ENCODE peak calls at places on chromosomes 7 and 10, in ten cellular contexts. Q is adrenal gland; X is RWPE2; M is body of pancreas; Z is CD4-positive, alpha-beta memory T cell; R is CD8-positive, alpha-beta T cell; G is heart left ventricle; T is mesendoderm; S is PC-9; J is lower lobe of right lung. W is an unnamed sample. For H3K27me3 and H3K4me1, the result is how much of the 10 kb centered on the place peaks cover.

GRCh38 chr7:141151726-141152125 is 77.9 kb downstream of the TMEM178B start:
- DNase-seq in Q (no peak), X (no peak), M (no peak), Z (no peak), R (no peak), G (no peak), T (no peak), S (no peak), J (no peak), W (no peak)

GRCh38 chr7:155424301-155425010 is 33.5 kb upstream of the EN2 start:
- DNase-seq in Q (no peak), X (no peak), M (no peak), Z (no peak), R (no peak), G (peak), T (no peak), S (no peak), J (peak), W (no peak)

GRCh38 chr7:158809596-158809995 is 19.7 kb downstream of the ESYT2 start:
- DNase-seq in Q (no peak), X (no peak), M (no peak), Z (no peak), R (no peak), G (no peak), T (no peak), S (no peak), J (no peak), W (no peak)

GRCh38 chr10:77164616-77165311 is 472.8 kb downstream of the KCNMA1 start:
- DNase-seq in Q (no peak), X (no peak), M (no peak), Z (no peak), R (no peak), G (no peak), T (no peak), S (no peak), J (no peak), W (no peak)

GRCh38 chr7:55439627-55440026 is 74.5 kb downstream of the LANCL2 start:
- DNase-seq in Q (no peak), X (no peak), M (no peak), Z (no peak), R (no peak), G (no peak), T (peak), S (no peak), J (no peak), W (peak)

GRCh38 chr10:30988831-30989458 is 42.7 kb downstream of the ZNF438 start:
- DNase-seq in Q (no peak), X (no peak), M (no peak), Z (no peak), R (no peak), G (no peak), T (no peak), S (no peak), J (no peak), W (no peak)

GRCh38 chr10:107733328-107733727 is 568.8 kb upstream of the SORCS1 start:
- DNase-seq in Q (no peak), X (no peak), M (no peak), Z (no peak), R (no peak), G (no peak), T (no peak), S (no peak), J (no peak), W (no peak)

GRCh38 chr10:11547111-11547625 is 64.3 kb downstream of the USP6NL start:
- DNase-seq in Q (no peak), X (no peak), M (no peak), Z (no peak), R (no peak), G (no peak), T (no peak), S (no peak), J (no peak), W (no peak)

GRCh38 chr7:39651262-39651661 is 27.9 kb downstream of the RALA start:
- DNase-seq in Q (no peak), X (no peak), M (no peak), Z (no peak), R (no peak), G (no peak), T (no peak), S (no peak), J (no peak), W (no peak)

GRCh38 chr10:71390435-71390820 is 6.3 kb upstream of the CDH23 start:
- DNase-seq in Q (no peak), X (no peak), M (no peak), Z (no peak), R (no peak), G (no peak), T (no peak), S (no peak), J (no peak), W (no peak)

GRCh38 chr7:100895956-100896742 is 461 bp upstream of the ACHE start:
- DNase-seq in Q (no peak), X (no peak), M (peak), Z (peak), R (no peak), G (peak), T (peak), S (no peak), J (no peak), W (no peak)

GRCh38 chr7:107597953-107598352 is 17.9 kb downstream of the BCAP29 start:
- DNase-seq in Q (no peak), X (no peak), M (no peak), Z (no peak), R (no peak), G (no peak), T (no peak), S (no peak), J (no peak), W (no peak)

GRCh38 chr10:132946806-132947530 is 4.6 kb upstream of the CFAP46 start:
- DNase-seq in Q (no peak), X (no peak), M (no peak), Z (no peak), R (no peak), G (no peak), T (no peak), S (no peak), J (no peak), W (no peak)

GRCh38 chr10:20778008-20778757 is 118.9 kb downstream of the NEBL start:
- DNase-seq in Q (no peak), X (no peak), M (no peak), Z (no peak), R (no peak), G (no peak), T (no peak), S (no peak), J (no peak), W (no peak)

GRCh38 chr10:92544296-92544695 is 29.6 kb downstream of the IDE start:
- DNase-seq in Q (no peak), X (no peak), M (no peak), Z (peak), R (no peak), G (no peak), T (peak), S (peak), J (no peak), W (no peak)

GRCh38 chr7:84060760-84061261 is 133.8 kb downstream of the SEMA3A start:
- DNase-seq in Q (no peak), X (no peak), M (no peak), Z (no peak), R (no peak), G (no peak), T (no peak), S (no peak), J (no peak), W (no peak)

GRCh38 chr10:123135415-123136141 is at the start of gene HMX3:
- DNase-seq in Q (no peak), X (no peak), M (no peak), Z (peak), R (no peak), G (no peak), T (peak), S (no peak), J (no peak), W (peak)

GRCh38 chr7:121563177-121563576 is 167.1 kb upstream of the FAM3C start:
- DNase-seq in Q (no peak), X (no peak), M (no peak), Z (no peak), R (no peak), G (no peak), T (peak), S (no peak), J (no peak), W (no peak)

GRCh38 chr7:42014625-42015412 is 222.2 kb downstream of the GLI3 start:
- DNase-seq in Q (no peak), X (no peak), M (no peak), Z (peak), R (no peak), G (no peak), T (peak), S (peak), J (no peak), W (no peak)

GRCh38 chr10:100553929-100554328 is 18.2 kb downstream of the HIF1AN start:
- DNase-seq in Q (no peak), X (no peak), M (no peak), Z (no peak), R (no peak), G (no peak), T (no peak), S (no peak), J (no peak), W (no peak)

GRCh38 chr7:102222445-102222844 is 64.2 kb upstream of the SH2B2 start:
- DNase-seq in Q (no peak), X (no peak), M (no peak), Z (no peak), R (no peak), G (no peak), T (peak), S (no peak), J (no peak), W (no peak)

GRCh38 chr7:1080251-1080917 is 7.5 kb upstream of the GPER1 start:
- DNase-seq in Q (no peak), X (no peak), M (no peak), Z (no peak), R (no peak), G (no peak), T (no peak), S (no peak), J (no peak), W (no peak)

GRCh38 chr7:123285076-123285700 is 85.4 kb upstream of the SLC13A1 start:
- DNase-seq in Q (no peak), X (no peak), M (no peak), Z (no peak), R (no peak), G (no peak), T (peak), S (no peak), J (no peak), W (no peak)

GRCh38 chr10:132163278-132163765 is 23.4 kb upstream of the DPYSL4 start:
- DNase-seq in Q (no peak), X (no peak), M (no peak), Z (peak), R (no peak), G (peak), T (peak), S (no peak), J (peak), W (peak)

GRCh38 chr7:81632418-81632817 is 137.4 kb downstream of the HGF start:
- DNase-seq in Q (no peak), X (no peak), M (no peak), Z (no peak), R (no peak), G (no peak), T (peak), S (no peak), J (no peak), W (no peak)

GRCh38 chr7:77866370-77866769 is 67.8 kb downstream of the PHTF2 start:
- DNase-seq in Q (no peak), X (no peak), M (no peak), Z (no peak), R (no peak), G (no peak), T (no peak), S (no peak), J (no peak), W (no peak)

GRCh38 chr10:43861966-43862751 is 213.5 kb upstream of the ZNF32 start:
- DNase-seq in Q (no peak), X (no peak), M (no peak), Z (no peak), R (no peak), G (no peak), T (no peak), S (no peak), J (no peak), W (no peak)

GRCh38 chr10:31528834-31529233 is 209.8 kb downstream of the ZEB1 start:
- DNase-seq in Q (no peak), X (no peak), M (no peak), Z (no peak), R (no peak), G (no peak), T (no peak), S (no peak), J (no peak), W (no peak)

GRCh38 chr10:49596836-49597235 is 13.3 kb upstream of the SLC18A3 start:
- DNase-seq in Q (no peak), X (no peak), M (no peak), Z (no peak), R (no peak), G (no peak), T (no peak), S (no peak), J (no peak), W (no peak)

GRCh38 chr7:115630049-115630448 is 400.5 kb downstream of the TFEC start:
- DNase-seq in Q (no peak), X (no peak), M (no peak), Z (no peak), R (no peak), G (no peak), T (no peak), S (no peak), J (no peak), W (no peak)

GRCh38 chr7:155431711-155432110 is 26.2 kb upstream of the EN2 start:
- DNase-seq in Q (no peak), X (no peak), M (no peak), Z (no peak), R (no peak), G (peak), T (no peak), S (no peak), J (peak), W (no peak)

GRCh38 chr7:129012641-129013040 is 42.3 kb downstream of the TNPO3 start:
- DNase-seq in Q (no peak), X (no peak), M (no peak), Z (no peak), R (no peak), G (no peak), T (no peak), S (no peak), J (no peak), W (no peak)

GRCh38 chr10:48476279-48476982 is 128.4 kb downstream of the ARHGAP22 start:
- DNase-seq in Q (no peak), X (no peak), M (no peak), Z (no peak), R (no peak), G (no peak), T (peak), S (no peak), J (no peak), W (no peak)

GRCh38 chr7:11784808-11785536 is 47.0 kb downstream of the THSD7A start:
- DNase-seq in Q (no peak), X (no peak), M (no peak), Z (no peak), R (no peak), G (no peak), T (peak), S (peak), J (no peak), W (no peak)

GRCh38 chr7:40701836-40702551 is 567.2 kb downstream of the SUGCT start:
- DNase-seq in Q (no peak), X (no peak), M (no peak), Z (no peak), R (no peak), G (no peak), T (no peak), S (no peak), J (no peak), W (no peak)

GRCh38 chr7:8442814-8443304 is 9.4 kb downstream of the NXPH1 start:
- DNase-seq in Q (peak), X (peak), M (peak), Z (peak), R (no peak), G (no peak), T (peak), S (no peak), J (peak), W (peak)

GRCh38 chr10:13087986-13088618 is 11.9 kb upstream of the OPTN start:
- DNase-seq in Q (no peak), X (no peak), M (no peak), Z (no peak), R (no peak), G (no peak), T (no peak), S (no peak), J (no peak), W (no peak)

GRCh38 chr10:47299611-47299988 is 397 bp upstream of the GDF10 start:
- DNase-seq in Q (no peak), X (no peak), M (no peak), Z (no peak), R (no peak), G (no peak), T (no peak), S (no peak), J (no peak), W (no peak)

GRCh38 chr10:47297796-47298540 is 2.0 kb upstream of the GDF10 start:
- DNase-seq in Q (no peak), X (peak), M (no peak), Z (no peak), R (no peak), G (no peak), T (no peak), S (no peak), J (no peak), W (no peak)

GRCh38 chr10:47296941-47297340 is 3.1 kb upstream of the GDF10 start:
- DNase-seq in Q (no peak), X (peak), M (no peak), Z (no peak), R (no peak), G (no peak), T (no peak), S (no peak), J (no peak), W (no peak)

GRCh38 chr10:47299989-47300931 is at the start of gene GDF10:
- DNase-seq in Q (no peak), X (no peak), M (peak), Z (no peak), R (no peak), G (no peak), T (peak), S (no peak), J (no peak), W (no peak)

DNA sequence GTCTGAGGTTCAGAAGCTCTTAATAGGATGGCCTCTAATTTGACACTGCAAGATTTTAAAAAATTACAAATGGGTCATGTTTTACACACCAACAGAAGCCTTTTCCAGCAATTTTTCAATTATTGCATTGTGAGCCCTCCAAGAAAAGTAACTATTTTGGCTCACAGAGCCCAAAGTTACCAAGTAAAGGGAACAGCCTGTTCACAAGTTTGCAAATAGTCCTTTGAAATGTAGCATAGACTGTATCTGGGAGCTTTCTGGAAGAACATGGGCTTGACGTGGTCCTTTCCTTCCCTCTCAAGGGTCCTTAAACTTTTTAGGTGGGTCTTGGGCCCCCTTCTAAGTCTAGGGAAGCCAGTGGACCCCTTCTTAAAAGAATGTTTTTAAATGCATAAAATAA is 1.3 kb upstream of the GDF10 start:
- DNase-seq in Q (no peak), X (no peak), M (no peak), Z (no peak), R (no peak), G (no peak), T (no peak), S (no peak), J (no peak), W (no peak)
- H3K27me3 ChIP-seq in Q (under half), X (half or more), M (under half), Z (under half), R (under half), G (under half), T (under half), S (under half), J (under half), W (under half)

GRCh38 chr7:131624536-131624935 is 68.1 kb upstream of the PODXL start:
- DNase-seq in Q (no peak), X (no peak), M (no peak), Z (no peak), R (no peak), G (no peak), T (no peak), S (no peak), J (no peak), W (no peak)

GRCh38 chr7:131628634-131629033 is 72.2 kb upstream of the PODXL start:
- DNase-seq in Q (no peak), X (no peak), M (no peak), Z (no peak), R (no peak), G (no peak), T (no peak), S (no peak), J (no peak), W (no peak)

GRCh38 chr7:131625817-131626372 is 69.5 kb upstream of the PODXL start:
- DNase-seq in Q (peak), X (peak), M (no peak), Z (no peak), R (no peak), G (peak), T (peak), S (peak), J (no peak), W (no peak)

GRCh38 chr7:131627589-131628212 is 71.3 kb upstream of the PODXL start:
- DNase-seq in Q (no peak), X (no peak), M (no peak), Z (no peak), R (no peak), G (no peak), T (no peak), S (no peak), J (no peak), W (no peak)

GRCh38 chr7:131626643-131627042 is 70.2 kb upstream of the PODXL start:
- DNase-seq in Q (no peak), X (no peak), M (no peak), Z (no peak), R (no peak), G (no peak), T (no peak), S (no peak), J (no peak), W (no peak)
- H3K27ac ChIP-seq in Q (no peak), X (peak), M (no peak), Z (no peak), R (no peak), G (peak), T (no peak), S (peak), J (peak), W (no peak)

DNA sequence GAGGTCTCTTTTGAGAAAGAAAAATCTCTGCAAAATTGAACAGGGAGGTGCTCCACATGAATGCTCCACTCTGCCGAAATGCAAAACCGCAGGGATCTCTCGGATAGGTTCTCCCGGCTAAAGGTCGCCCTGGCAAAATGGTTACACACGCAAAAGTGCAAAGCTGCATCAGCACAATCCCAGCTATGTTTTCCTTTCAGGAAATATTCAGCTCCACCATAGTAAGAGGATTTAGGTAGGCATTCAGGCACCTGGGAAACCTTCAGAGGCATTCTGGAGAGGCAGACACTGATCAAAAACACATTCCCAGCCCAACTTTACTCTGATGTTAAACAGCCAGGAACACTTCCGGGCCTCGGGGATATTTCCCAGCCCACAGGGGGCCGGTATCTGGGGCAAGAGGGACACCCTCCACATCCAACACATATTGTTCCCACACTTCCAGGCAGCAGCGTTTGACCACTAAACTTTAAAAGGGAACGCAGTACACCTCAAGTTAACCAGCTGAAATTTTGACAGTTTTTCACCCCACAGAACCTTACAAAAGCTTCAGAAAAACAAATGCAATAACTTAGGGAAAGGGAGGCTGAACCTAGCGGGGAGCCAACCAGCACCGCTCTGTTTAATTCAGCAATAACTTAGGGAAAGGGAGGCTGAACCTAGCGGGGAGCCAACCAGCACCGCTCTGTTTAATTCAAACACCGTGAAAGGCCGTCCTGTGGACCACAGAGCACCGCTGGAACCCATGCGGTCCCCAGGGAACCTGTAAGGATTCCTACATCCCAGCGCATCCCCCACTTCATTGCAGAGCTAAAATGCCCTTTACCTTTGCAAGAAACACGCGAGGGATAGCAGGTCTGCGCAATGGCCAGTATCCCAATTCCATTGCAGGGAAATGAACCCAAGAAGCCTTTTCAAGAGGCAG is 45.9 kb downstream of the TNS3 start:
- DNase-seq in Q (no peak), X (no peak), M (no peak), Z (no peak), R (no peak), G (no peak), T (peak), S (no peak), J (no peak), W (no peak)
- H3K4me1 ChIP-seq in Q (under half), X (under half), M (under half), Z (under half), R (under half), G (under half), T (under half), S (half or more), J (under half), W (under half)

GRCh38 chr10:87504667-87505365 is at the start of gene MINPP1:
- DNase-seq in Q (peak), X (peak), M (peak), Z (peak), R (peak), G (peak), T (peak), S (peak), J (peak), W (peak)
- H3K27me3 ChIP-seq in Q (under half), X (under half), M (under half), Z (under half), R (under half), G (under half), T (under half), S (under half), J (under half), W (under half)